ENCODE peak calls at places on chromosomes 6 and 20, in six cellular contexts. N is Karpas-422; J is stimulated activated CD8-positive, alpha-beta memory T cell treated with anti-CD3 and anti-CD28 coated beads, Interleukin-12 subunit alpha, Interleukin-12 subunit beta, amount 100 ng/mL, for 4 hours; M is stimulated activated effector memory CD8-positive, alpha-beta T cell treated with anti-CD3 and anti-CD28 coated beads, Interleukin-12 subunit alpha, Interleukin-12 subunit beta, amount 100 ng/mL, for 72 hours; W is HEK293T; G is activated CD4-positive, alpha-beta T cell treated with anti-CD3 and anti-CD28 coated beads for 4 hours. F is an unnamed sample.

GRCh38 chr6:34143884-34144580 is 1.9 kb downstream of the GRM4 start:
- DNase-seq in N (peak), J (peak), M (peak), W (peak), G (peak), F (no peak)

GRCh38 chr20:14790771-14791517 is 453.5 kb upstream of the FLRT3 start:
- DNase-seq in N (no peak), J (no peak), M (no peak), W (no peak), G (no peak), F (no peak)

GRCh38 chr20:14310977-14311654 is 26.3 kb downstream of the FLRT3 start:
- DNase-seq in N (no peak), J (no peak), M (no peak), W (no peak), G (no peak), F (no peak)

GRCh38 chr20:60262967-60263603 is 304.9 kb downstream of the CDH26 start:
- DNase-seq in N (peak), J (no peak), M (peak), W (peak), G (peak), F (no peak)

GRCh38 chr6:90790058-90790457 is 203.2 kb upstream of the MAP3K7 start:
- DNase-seq in N (no peak), J (no peak), M (no peak), W (no peak), G (no peak), F (no peak)

GRCh38 chr6:166441641-166442078 is 58.9 kb upstream of the MPC1 start:
- DNase-seq in N (no peak), J (no peak), M (no peak), W (no peak), G (no peak), F (no peak)

GRCh38 chr20:30922129-30922528 is 335.3 kb upstream of the DEFB115 start:
- DNase-seq in N (no peak), J (no peak), M (no peak), W (no peak), G (no peak), F (no peak)

GRCh38 chr6:110509617-110510231 is 33.3 kb upstream of the SLC22A16 start:
- DNase-seq in N (no peak), J (no peak), M (no peak), W (no peak), G (no peak), F (no peak)

GRCh38 chr20:16619953-16620352 is 46.7 kb upstream of the KIF16B start:
- DNase-seq in N (no peak), J (no peak), M (no peak), W (no peak), G (no peak), F (no peak)

GRCh38 chr6:33789550-33789895 is 593 bp upstream of the LEMD2 start:
- DNase-seq in N (no peak), J (no peak), M (no peak), W (no peak), G (no peak), F (no peak)

GRCh38 chr6:149334201-149334600 is 16.7 kb downstream of the TAB2 start:
- DNase-seq in N (no peak), J (no peak), M (no peak), W (no peak), G (no peak), F (no peak)

GRCh38 chr6:15504581-15505350 is 158.1 kb downstream of the DTNBP1 start:
- DNase-seq in N (no peak), J (no peak), M (no peak), W (no peak), G (no peak), F (peak)

GRCh38 chr20:24662286-24662685 is 192.9 kb downstream of the SYNDIG1 start:
- DNase-seq in N (no peak), J (no peak), M (no peak), W (no peak), G (no peak), F (no peak)

GRCh38 chr20:43459022-43459942 is 1.6 kb downstream of the SRSF6 start:
- DNase-seq in N (no peak), J (no peak), M (no peak), W (no peak), G (peak), F (no peak)

GRCh38 chr20:31861346-31862156 is 8.8 kb downstream of the DUSP15 start:
- DNase-seq in N (peak), J (peak), M (peak), W (peak), G (peak), F (no peak)

GRCh38 chr20:13333793-13334192 is 112.7 kb downstream of the ISM1 start:
- DNase-seq in N (no peak), J (no peak), M (no peak), W (no peak), G (no peak), F (no peak)

GRCh38 chr20:49009899-49010631 is 36.0 kb upstream of the CSE1L start:
- DNase-seq in N (no peak), J (no peak), M (no peak), W (no peak), G (no peak), F (no peak)

GRCh38 chr6:108897371-108897770 is 49.1 kb downstream of the ARMC2 start:
- DNase-seq in N (no peak), J (no peak), M (no peak), W (no peak), G (no peak), F (no peak)

GRCh38 chr6:149221774-149222070 is 95.8 kb upstream of the TAB2 start:
- DNase-seq in N (no peak), J (no peak), M (no peak), W (no peak), G (no peak), F (no peak)

GRCh38 chr20:46028772-46029371 is at the start of gene SLC12A5:
- DNase-seq in N (no peak), J (no peak), M (no peak), W (no peak), G (no peak), F (no peak)

GRCh38 chr20:50062006-50062838 is 50.7 kb downstream of the UBE2V1 start:
- DNase-seq in N (no peak), J (no peak), M (no peak), W (no peak), G (no peak), F (no peak)

GRCh38 chr6:118514689-118515088 is 33.4 kb upstream of the PLN start:
- DNase-seq in N (no peak), J (no peak), M (no peak), W (no peak), G (no peak), F (no peak)

GRCh38 chr6:130282234-130282995 is 59.7 kb upstream of the SAMD3 start:
- DNase-seq in N (peak), J (no peak), M (no peak), W (peak), G (peak), F (no peak)

GRCh38 chr6:63441266-63441956 is 121.6 kb upstream of the LGSN start:
- DNase-seq in N (no peak), J (no peak), M (no peak), W (no peak), G (no peak), F (no peak)

GRCh38 chr20:64244281-64244805 is 11.2 kb upstream of the PCMTD2 start:
- DNase-seq in N (no peak), J (no peak), M (no peak), W (no peak), G (no peak), F (no peak)

GRCh38 chr20:19113343-19113930 is 99.0 kb upstream of the SLC24A3 start:
- DNase-seq in N (no peak), J (no peak), M (no peak), W (no peak), G (no peak), F (peak)

F was measured in vagina.